ENCODE peak calls at places on chromosome 11, in ten cellular contexts. One of them, this sample, is unnamed.

GRCh38 chr11:35507688-35508087 is 17.7 kb downstream of the PAMR1 start:
- DNase-seq in thyroid gland: no peak
- DNase-seq in brain microvascular endothelial cell: no peak
- DNase-seq in Calu3: no peak
- DNase-seq in HCT116: no peak
- DNase-seq in NCI-H1930: no peak
- DNase-seq in breast epithelium: no peak
- DNase-seq in H54: no peak
- DNase-seq in stimulated activated CD8-positive, alpha-beta memory T cell treated with anti-CD3 and anti-CD28 coated beads, Interleukin-12 subunit alpha, Interleukin-12 subunit beta, amount 100 ng/mL, for 1 hour: no peak
- DNase-seq in C1 segment of cervical spinal cord: no peak
- DNase-seq in this sample: no peak

GRCh38 chr11:77517226-77517625 is 43.3 kb upstream of the PAK1 start:
- DNase-seq in stimulated activated CD8-positive, alpha-beta memory T cell treated with anti-CD3 and anti-CD28 coated beads, Interleukin-12 subunit alpha, Interleukin-12 subunit beta, amount 100 ng/mL, for 1 hour: no peak
- DNase-seq in thyroid gland: no peak
- DNase-seq in NCI-H1930: no peak
- DNase-seq in C1 segment of cervical spinal cord: no peak
- DNase-seq in HCT116: no peak
- DNase-seq in Calu3: no peak
- DNase-seq in H54: no peak
- DNase-seq in breast epithelium: no peak
- DNase-seq in brain microvascular endothelial cell: no peak
- DNase-seq in this sample: no peak

GRCh38 chr11:44963071-44963575 is 12.4 kb upstream of the TP53I11 start:
- DNase-seq in C1 segment of cervical spinal cord: no peak
- DNase-seq in stimulated activated CD8-positive, alpha-beta memory T cell treated with anti-CD3 and anti-CD28 coated beads, Interleukin-12 subunit alpha, Interleukin-12 subunit beta, amount 100 ng/mL, for 1 hour: no peak
- DNase-seq in brain microvascular endothelial cell: no peak
- DNase-seq in HCT116: no peak
- DNase-seq in Calu3: no peak
- DNase-seq in NCI-H1930: no peak
- DNase-seq in thyroid gland: no peak
- DNase-seq in breast epithelium: no peak
- DNase-seq in H54: no peak
- DNase-seq in this sample: no peak

GRCh38 chr11:26709057-26709456 is 12.8 kb downstream of the SLC5A12 start:
- DNase-seq in brain microvascular endothelial cell: no peak
- DNase-seq in Calu3: no peak
- DNase-seq in breast epithelium: no peak
- DNase-seq in C1 segment of cervical spinal cord: no peak
- DNase-seq in stimulated activated CD8-positive, alpha-beta memory T cell treated with anti-CD3 and anti-CD28 coated beads, Interleukin-12 subunit alpha, Interleukin-12 subunit beta, amount 100 ng/mL, for 1 hour: no peak
- DNase-seq in thyroid gland: no peak
- DNase-seq in NCI-H1930: no peak
- DNase-seq in H54: no peak
- DNase-seq in HCT116: no peak
- DNase-seq in this sample: no peak

GRCh38 chr11:73577496-73577917 is 20.4 kb downstream of the FAM168A start:
- DNase-seq in thyroid gland: no peak
- DNase-seq in Calu3: no peak
- DNase-seq in H54: no peak
- DNase-seq in brain microvascular endothelial cell: no peak
- DNase-seq in C1 segment of cervical spinal cord: no peak
- DNase-seq in HCT116: no peak
- DNase-seq in stimulated activated CD8-positive, alpha-beta memory T cell treated with anti-CD3 and anti-CD28 coated beads, Interleukin-12 subunit alpha, Interleukin-12 subunit beta, amount 100 ng/mL, for 1 hour: no peak
- DNase-seq in NCI-H1930: no peak
- DNase-seq in breast epithelium: no peak
- DNase-seq in this sample: no peak

GRCh38 chr11:118625976-118626375 is 18.6 kb downstream of the PHLDB1 start:
- DNase-seq in thyroid gland: no peak
- DNase-seq in stimulated activated CD8-positive, alpha-beta memory T cell treated with anti-CD3 and anti-CD28 coated beads, Interleukin-12 subunit alpha, Interleukin-12 subunit beta, amount 100 ng/mL, for 1 hour: no peak
- DNase-seq in C1 segment of cervical spinal cord: no peak
- DNase-seq in Calu3: no peak
- DNase-seq in brain microvascular endothelial cell: no peak
- DNase-seq in breast epithelium: no peak
- DNase-seq in NCI-H1930: no peak
- DNase-seq in HCT116: no peak
- DNase-seq in H54: no peak
- DNase-seq in this sample: no peak

GRCh38 chr11:104256525-104256924 is 92.6 kb upstream of the PDGFD start:
- DNase-seq in HCT116: no peak
- DNase-seq in Calu3: no peak
- DNase-seq in thyroid gland: no peak
- DNase-seq in C1 segment of cervical spinal cord: no peak
- DNase-seq in H54: no peak
- DNase-seq in breast epithelium: no peak
- DNase-seq in NCI-H1930: no peak
- DNase-seq in stimulated activated CD8-positive, alpha-beta memory T cell treated with anti-CD3 and anti-CD28 coated beads, Interleukin-12 subunit alpha, Interleukin-12 subunit beta, amount 100 ng/mL, for 1 hour: no peak
- DNase-seq in brain microvascular endothelial cell: no peak
- DNase-seq in this sample: no peak

GRCh38 chr11:117290809-117291396 is at the start of gene BACE1-AS:
- DNase-seq in Calu3: no peak
- DNase-seq in NCI-H1930: no peak
- DNase-seq in breast epithelium: no peak
- DNase-seq in stimulated activated CD8-positive, alpha-beta memory T cell treated with anti-CD3 and anti-CD28 coated beads, Interleukin-12 subunit alpha, Interleukin-12 subunit beta, amount 100 ng/mL, for 1 hour: no peak
- DNase-seq in C1 segment of cervical spinal cord: no peak
- DNase-seq in H54: no peak
- DNase-seq in brain microvascular endothelial cell: no peak
- DNase-seq in HCT116: no peak
- DNase-seq in thyroid gland: no peak
- DNase-seq in this sample: no peak

GRCh38 chr11:45392621-45393183 is 106.6 kb upstream of the SYT13 start:
- DNase-seq in breast epithelium: no peak
- DNase-seq in HCT116: no peak
- DNase-seq in H54: no peak
- DNase-seq in C1 segment of cervical spinal cord: no peak
- DNase-seq in Calu3: no peak
- DNase-seq in thyroid gland: no peak
- DNase-seq in NCI-H1930: no peak
- DNase-seq in brain microvascular endothelial cell: no peak
- DNase-seq in stimulated activated CD8-positive, alpha-beta memory T cell treated with anti-CD3 and anti-CD28 coated beads, Interleukin-12 subunit alpha, Interleukin-12 subunit beta, amount 100 ng/mL, for 1 hour: no peak
- DNase-seq in this sample: no peak

GRCh38 chr11:128725630-128726461 is 32.0 kb downstream of the FLI1 start:
- DNase-seq in stimulated activated CD8-positive, alpha-beta memory T cell treated with anti-CD3 and anti-CD28 coated beads, Interleukin-12 subunit alpha, Interleukin-12 subunit beta, amount 100 ng/mL, for 1 hour: peak
- DNase-seq in H54: no peak
- DNase-seq in Calu3: no peak
- DNase-seq in HCT116: no peak
- DNase-seq in breast epithelium: no peak
- DNase-seq in thyroid gland: no peak
- DNase-seq in NCI-H1930: no peak
- DNase-seq in C1 segment of cervical spinal cord: no peak
- DNase-seq in brain microvascular endothelial cell: no peak
- DNase-seq in this sample: no peak

GRCh38 chr11:4677948-4678347 is 19.7 kb downstream of the OR51E2 start:
- DNase-seq in H54: no peak
- DNase-seq in HCT116: no peak
- DNase-seq in brain microvascular endothelial cell: no peak
- DNase-seq in C1 segment of cervical spinal cord: no peak
- DNase-seq in breast epithelium: no peak
- DNase-seq in stimulated activated CD8-positive, alpha-beta memory T cell treated with anti-CD3 and anti-CD28 coated beads, Interleukin-12 subunit alpha, Interleukin-12 subunit beta, amount 100 ng/mL, for 1 hour: no peak
- DNase-seq in Calu3: no peak
- DNase-seq in NCI-H1930: no peak
- DNase-seq in thyroid gland: no peak
- DNase-seq in this sample: no peak

GRCh38 chr11:95451682-95452081 is 220.7 kb upstream of the SESN3 start:
- DNase-seq in Calu3: no peak
- DNase-seq in C1 segment of cervical spinal cord: no peak
- DNase-seq in HCT116: no peak
- DNase-seq in NCI-H1930: no peak
- DNase-seq in H54: no peak
- DNase-seq in thyroid gland: no peak
- DNase-seq in stimulated activated CD8-positive, alpha-beta memory T cell treated with anti-CD3 and anti-CD28 coated beads, Interleukin-12 subunit alpha, Interleukin-12 subunit beta, amount 100 ng/mL, for 1 hour: no peak
- DNase-seq in brain microvascular endothelial cell: peak
- DNase-seq in breast epithelium: no peak
- DNase-seq in this sample: no peak

GRCh38 chr11:116928102-116928777 is 90.8 kb upstream of the APOA1 start:
- DNase-seq in H54: no peak
- DNase-seq in NCI-H1930: no peak
- DNase-seq in C1 segment of cervical spinal cord: no peak
- DNase-seq in brain microvascular endothelial cell: no peak
- DNase-seq in stimulated activated CD8-positive, alpha-beta memory T cell treated with anti-CD3 and anti-CD28 coated beads, Interleukin-12 subunit alpha, Interleukin-12 subunit beta, amount 100 ng/mL, for 1 hour: no peak
- DNase-seq in thyroid gland: no peak
- DNase-seq in HCT116: no peak
- DNase-seq in breast epithelium: no peak
- DNase-seq in Calu3: no peak
- DNase-seq in this sample: no peak

GRCh38 chr11:10727259-10727851 is 23.7 kb upstream of the CTR9 start:
- DNase-seq in H54: no peak
- DNase-seq in thyroid gland: no peak
- DNase-seq in Calu3: no peak
- DNase-seq in breast epithelium: no peak
- DNase-seq in HCT116: no peak
- DNase-seq in NCI-H1930: no peak
- DNase-seq in brain microvascular endothelial cell: no peak
- DNase-seq in C1 segment of cervical spinal cord: no peak
- DNase-seq in stimulated activated CD8-positive, alpha-beta memory T cell treated with anti-CD3 and anti-CD28 coated beads, Interleukin-12 subunit alpha, Interleukin-12 subunit beta, amount 100 ng/mL, for 1 hour: no peak
- DNase-seq in this sample: no peak

GRCh38 chr11:90332415-90332814 is 109.6 kb upstream of the CHORDC1 start:
- DNase-seq in stimulated activated CD8-positive, alpha-beta memory T cell treated with anti-CD3 and anti-CD28 coated beads, Interleukin-12 subunit alpha, Interleukin-12 subunit beta, amount 100 ng/mL, for 1 hour: no peak
- DNase-seq in thyroid gland: no peak
- DNase-seq in NCI-H1930: no peak
- DNase-seq in H54: no peak
- DNase-seq in C1 segment of cervical spinal cord: no peak
- DNase-seq in breast epithelium: no peak
- DNase-seq in HCT116: no peak
- DNase-seq in brain microvascular endothelial cell: peak
- DNase-seq in Calu3: peak
- DNase-seq in this sample: no peak

GRCh38 chr11:71251761-71252433 is 480 bp downstream of the SHANK2 start:
- DNase-seq in C1 segment of cervical spinal cord: no peak
- DNase-seq in stimulated activated CD8-positive, alpha-beta memory T cell treated with anti-CD3 and anti-CD28 coated beads, Interleukin-12 subunit alpha, Interleukin-12 subunit beta, amount 100 ng/mL, for 1 hour: no peak
- DNase-seq in brain microvascular endothelial cell: no peak
- DNase-seq in H54: no peak
- DNase-seq in NCI-H1930: peak
- DNase-seq in HCT116: no peak
- DNase-seq in Calu3: peak
- DNase-seq in breast epithelium: no peak
- DNase-seq in thyroid gland: peak
- DNase-seq in this sample: no peak

GRCh38 chr11:45279645-45280044 is 6.5 kb downstream of the SYT13 start:
- DNase-seq in Calu3: no peak
- DNase-seq in thyroid gland: no peak
- DNase-seq in stimulated activated CD8-positive, alpha-beta memory T cell treated with anti-CD3 and anti-CD28 coated beads, Interleukin-12 subunit alpha, Interleukin-12 subunit beta, amount 100 ng/mL, for 1 hour: no peak
- DNase-seq in C1 segment of cervical spinal cord: no peak
- DNase-seq in HCT116: no peak
- DNase-seq in brain microvascular endothelial cell: no peak
- DNase-seq in breast epithelium: no peak
- DNase-seq in H54: no peak
- DNase-seq in NCI-H1930: no peak
- DNase-seq in this sample: no peak

GRCh38 chr11:66081505-66081904 is 11.4 kb downstream of the PACS1 start:
- DNase-seq in NCI-H1930: no peak
- DNase-seq in thyroid gland: peak
- DNase-seq in brain microvascular endothelial cell: no peak
- DNase-seq in HCT116: no peak
- DNase-seq in H54: no peak
- DNase-seq in breast epithelium: peak
- DNase-seq in stimulated activated CD8-positive, alpha-beta memory T cell treated with anti-CD3 and anti-CD28 coated beads, Interleukin-12 subunit alpha, Interleukin-12 subunit beta, amount 100 ng/mL, for 1 hour: peak
- DNase-seq in C1 segment of cervical spinal cord: peak
- DNase-seq in Calu3: peak
- DNase-seq in this sample: no peak

GRCh38 chr11:126963603-126964353 is 36.8 kb downstream of the KIRREL3 start:
- DNase-seq in brain microvascular endothelial cell: no peak
- DNase-seq in HCT116: no peak
- DNase-seq in NCI-H1930: no peak
- DNase-seq in C1 segment of cervical spinal cord: no peak
- DNase-seq in thyroid gland: no peak
- DNase-seq in Calu3: peak
- DNase-seq in stimulated activated CD8-positive, alpha-beta memory T cell treated with anti-CD3 and anti-CD28 coated beads, Interleukin-12 subunit alpha, Interleukin-12 subunit beta, amount 100 ng/mL, for 1 hour: no peak
- DNase-seq in H54: peak
- DNase-seq in breast epithelium: no peak
- DNase-seq in this sample: no peak

GRCh38 chr11:72681226-72682153 is 7.3 kb upstream of the PDE2A start:
- DNase-seq in H54: no peak
- DNase-seq in brain microvascular endothelial cell: no peak
- DNase-seq in HCT116: no peak
- DNase-seq in Calu3: no peak
- DNase-seq in thyroid gland: peak
- DNase-seq in C1 segment of cervical spinal cord: no peak
- DNase-seq in NCI-H1930: no peak
- DNase-seq in breast epithelium: no peak
- DNase-seq in stimulated activated CD8-positive, alpha-beta memory T cell treated with anti-CD3 and anti-CD28 coated beads, Interleukin-12 subunit alpha, Interleukin-12 subunit beta, amount 100 ng/mL, for 1 hour: no peak
- DNase-seq in this sample: peak

GRCh38 chr11:22466809-22467208 is 128.6 kb downstream of the SLC17A6 start:
- DNase-seq in brain microvascular endothelial cell: peak
- DNase-seq in stimulated activated CD8-positive, alpha-beta memory T cell treated with anti-CD3 and anti-CD28 coated beads, Interleukin-12 subunit alpha, Interleukin-12 subunit beta, amount 100 ng/mL, for 1 hour: no peak
- DNase-seq in breast epithelium: peak
- DNase-seq in H54: peak
- DNase-seq in Calu3: no peak
- DNase-seq in C1 segment of cervical spinal cord: no peak
- DNase-seq in HCT116: peak
- DNase-seq in NCI-H1930: no peak
- DNase-seq in thyroid gland: no peak
- DNase-seq in this sample: no peak

GRCh38 chr11:131511794-131512193 is 141.4 kb downstream of the NTM start:
- DNase-seq in HCT116: no peak
- DNase-seq in brain microvascular endothelial cell: peak
- DNase-seq in C1 segment of cervical spinal cord: no peak
- DNase-seq in Calu3: no peak
- DNase-seq in NCI-H1930: peak
- DNase-seq in breast epithelium: no peak
- DNase-seq in H54: no peak
- DNase-seq in stimulated activated CD8-positive, alpha-beta memory T cell treated with anti-CD3 and anti-CD28 coated beads, Interleukin-12 subunit alpha, Interleukin-12 subunit beta, amount 100 ng/mL, for 1 hour: no peak
- DNase-seq in thyroid gland: peak
- DNase-seq in this sample: no peak

GRCh38 chr11:27926981-27927481 is 180.9 kb downstream of the KIF18A start:
- DNase-seq in thyroid gland: no peak
- DNase-seq in stimulated activated CD8-positive, alpha-beta memory T cell treated with anti-CD3 and anti-CD28 coated beads, Interleukin-12 subunit alpha, Interleukin-12 subunit beta, amount 100 ng/mL, for 1 hour: no peak
- DNase-seq in H54: peak
- DNase-seq in breast epithelium: no peak
- DNase-seq in HCT116: no peak
- DNase-seq in NCI-H1930: no peak
- DNase-seq in Calu3: no peak
- DNase-seq in brain microvascular endothelial cell: peak
- DNase-seq in C1 segment of cervical spinal cord: no peak
- DNase-seq in this sample: no peak

GRCh38 chr11:59510917-59511589 is at the start of gene OR4D9:
- DNase-seq in HCT116: no peak
- DNase-seq in Calu3: no peak
- DNase-seq in thyroid gland: peak
- DNase-seq in C1 segment of cervical spinal cord: no peak
- DNase-seq in NCI-H1930: no peak
- DNase-seq in brain microvascular endothelial cell: no peak
- DNase-seq in H54: no peak
- DNase-seq in breast epithelium: no peak
- DNase-seq in stimulated activated CD8-positive, alpha-beta memory T cell treated with anti-CD3 and anti-CD28 coated beads, Interleukin-12 subunit alpha, Interleukin-12 subunit beta, amount 100 ng/mL, for 1 hour: no peak
- DNase-seq in this sample: no peak

GRCh38 chr11:116691779-116692178 is 81.0 kb downstream of the BUD13 start:
- DNase-seq in C1 segment of cervical spinal cord: no peak
- DNase-seq in stimulated activated CD8-positive, alpha-beta memory T cell treated with anti-CD3 and anti-CD28 coated beads, Interleukin-12 subunit alpha, Interleukin-12 subunit beta, amount 100 ng/mL, for 1 hour: peak
- DNase-seq in NCI-H1930: peak
- DNase-seq in breast epithelium: no peak
- DNase-seq in HCT116: peak
- DNase-seq in brain microvascular endothelial cell: peak
- DNase-seq in Calu3: peak
- DNase-seq in H54: peak
- DNase-seq in thyroid gland: peak
- DNase-seq in this sample: no peak

GRCh38 chr11:65588199-65589054 is 7.2 kb downstream of the KCNK7 start:
- DNase-seq in HCT116: no peak
- DNase-seq in Calu3: peak
- DNase-seq in brain microvascular endothelial cell: no peak
- DNase-seq in stimulated activated CD8-positive, alpha-beta memory T cell treated with anti-CD3 and anti-CD28 coated beads, Interleukin-12 subunit alpha, Interleukin-12 subunit beta, amount 100 ng/mL, for 1 hour: peak
- DNase-seq in H54: peak
- DNase-seq in breast epithelium: no peak
- DNase-seq in thyroid gland: peak
- DNase-seq in NCI-H1930: no peak
- DNase-seq in C1 segment of cervical spinal cord: no peak
- DNase-seq in this sample: no peak

GRCh38 chr11:104531075-104531474 is 367.1 kb upstream of the PDGFD start:
- DNase-seq in Calu3: peak
- DNase-seq in H54: no peak
- DNase-seq in thyroid gland: no peak
- DNase-seq in HCT116: no peak
- DNase-seq in brain microvascular endothelial cell: no peak
- DNase-seq in C1 segment of cervical spinal cord: no peak
- DNase-seq in stimulated activated CD8-positive, alpha-beta memory T cell treated with anti-CD3 and anti-CD28 coated beads, Interleukin-12 subunit alpha, Interleukin-12 subunit beta, amount 100 ng/mL, for 1 hour: no peak
- DNase-seq in NCI-H1930: no peak
- DNase-seq in breast epithelium: no peak
- DNase-seq in this sample: no peak

GRCh38 chr11:69468911-69469885 is 12.3 kb upstream of the LINC01488 start:
- DNase-seq in Calu3: no peak
- DNase-seq in HCT116: no peak
- DNase-seq in NCI-H1930: no peak
- DNase-seq in H54: no peak
- DNase-seq in brain microvascular endothelial cell: no peak
- DNase-seq in thyroid gland: peak
- DNase-seq in C1 segment of cervical spinal cord: no peak
- DNase-seq in stimulated activated CD8-positive, alpha-beta memory T cell treated with anti-CD3 and anti-CD28 coated beads, Interleukin-12 subunit alpha, Interleukin-12 subunit beta, amount 100 ng/mL, for 1 hour: no peak
- DNase-seq in breast epithelium: no peak
- DNase-seq in this sample: no peak

This sample was measured in hypothalamus.